ENCODE peak calls at places on chromosomes 4 and X, in five cellular contexts. One of them, this sample, is unnamed. For H3K4me1, the result is how much of the 10 kb centered on the place peaks cover.

GRCh38 chr4:98686847-98687246 is 28.4 kb upstream of the TSPAN5 start:
- DNase-seq in HCT116: no peak
- DNase-seq in SK-N-SH: no peak
- DNase-seq in transverse colon: no peak
- DNase-seq in upper lobe of left lung: no peak
- DNase-seq in this sample: no peak

GRCh38 chr4:176238157-176238608 is 30.8 kb downstream of the ASB5 start:
- DNase-seq in upper lobe of left lung: no peak
- DNase-seq in transverse colon: no peak
- DNase-seq in SK-N-SH: no peak
- DNase-seq in HCT116: no peak
- DNase-seq in this sample: peak

GRCh38 chr4:106318511-106318910 is 2.2 kb downstream of the AIMP1 start:
- DNase-seq in HCT116: no peak
- DNase-seq in SK-N-SH: no peak
- DNase-seq in upper lobe of left lung: no peak
- DNase-seq in transverse colon: no peak
- DNase-seq in this sample: no peak

GRCh38 chr4:66572949-66573348 is 902.7 kb upstream of the EPHA5 start:
- DNase-seq in SK-N-SH: no peak
- DNase-seq in upper lobe of left lung: no peak
- DNase-seq in HCT116: no peak
- DNase-seq in transverse colon: no peak
- DNase-seq in this sample: no peak

GRCh38 chrX:143694881-143695280 is 25.7 kb downstream of the SPANXN2 start:
- DNase-seq in SK-N-SH: no peak
- DNase-seq in upper lobe of left lung: no peak
- DNase-seq in transverse colon: no peak
- DNase-seq in HCT116: no peak
- DNase-seq in this sample: no peak

GRCh38 chr4:153713840-153714239 is 29.8 kb downstream of the TLR2 start:
- DNase-seq in HCT116: no peak
- DNase-seq in upper lobe of left lung: no peak
- DNase-seq in transverse colon: no peak
- DNase-seq in SK-N-SH: no peak
- DNase-seq in this sample: no peak

GRCh38 chr4:145690610-145691009 is 10.7 kb downstream of the C4orf51 start:
- DNase-seq in upper lobe of left lung: no peak
- DNase-seq in transverse colon: no peak
- DNase-seq in HCT116: no peak
- DNase-seq in SK-N-SH: no peak
- DNase-seq in this sample: no peak

GRCh38 chr4:91256043-91256442 is 1047.7 kb upstream of the GRID2 start:
- DNase-seq in HCT116: no peak
- DNase-seq in upper lobe of left lung: no peak
- DNase-seq in transverse colon: no peak
- DNase-seq in SK-N-SH: no peak
- DNase-seq in this sample: no peak

GRCh38 chrX:11296051-11296450 is 2.8 kb downstream of the AMELX start:
- DNase-seq in upper lobe of left lung: no peak
- DNase-seq in transverse colon: no peak
- DNase-seq in SK-N-SH: no peak
- DNase-seq in HCT116: no peak
- DNase-seq in this sample: no peak

GRCh38 chrX:97594825-97595224 is 711.1 kb downstream of the RPA4 start:
- DNase-seq in HCT116: no peak
- DNase-seq in transverse colon: no peak
- DNase-seq in SK-N-SH: no peak
- DNase-seq in upper lobe of left lung: no peak
- DNase-seq in this sample: no peak

GRCh38 chrX:110286126-110286525 is 31.8 kb downstream of the AMMECR1 start:
- DNase-seq in HCT116: peak
- DNase-seq in transverse colon: no peak
- DNase-seq in SK-N-SH: no peak
- DNase-seq in upper lobe of left lung: no peak
- DNase-seq in this sample: no peak

DNA sequence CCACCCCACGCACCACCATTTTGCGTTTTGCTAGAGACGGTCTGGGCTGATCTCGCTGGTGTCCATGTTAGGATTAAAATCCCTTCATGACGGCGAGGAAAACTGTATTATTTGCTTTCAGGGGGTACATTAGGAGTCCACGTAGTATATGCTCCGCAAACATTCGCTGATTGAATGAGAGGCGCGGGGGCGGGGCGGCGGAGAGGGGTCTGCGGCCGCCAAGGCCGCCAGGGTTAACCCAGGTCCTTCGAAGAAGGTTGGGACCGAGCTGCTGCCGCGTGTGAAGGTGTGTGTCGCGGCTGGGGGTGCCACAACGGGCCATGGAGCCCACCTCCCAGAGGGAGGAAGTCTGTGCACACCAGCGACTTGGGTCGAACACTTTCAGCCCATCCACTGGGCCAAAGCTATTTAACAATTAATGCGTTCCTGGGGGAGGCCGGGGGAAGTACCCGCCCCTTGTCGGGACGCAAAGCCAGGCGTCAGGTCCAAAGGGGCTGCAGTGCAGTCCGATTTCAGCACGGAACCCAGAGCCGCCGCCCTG is 6.4 kb upstream of the PITX2 start:
- DNase-seq in transverse colon: no peak
- DNase-seq in HCT116: no peak
- DNase-seq in SK-N-SH: no peak
- DNase-seq in upper lobe of left lung: peak
- DNase-seq in this sample: no peak
- H3K27ac ChIP-seq in transverse colon: no peak
- H3K27ac ChIP-seq in HCT116: no peak
- H3K27ac ChIP-seq in SK-N-SH: no peak
- H3K27ac ChIP-seq in upper lobe of left lung: no peak
- H3K27ac ChIP-seq in this sample: no peak

GRCh38 chr4:162791321-162791720 is 375.4 kb downstream of the NAF1 start:
- DNase-seq in SK-N-SH: no peak
- DNase-seq in HCT116: no peak
- DNase-seq in upper lobe of left lung: no peak
- DNase-seq in transverse colon: no peak
- DNase-seq in this sample: no peak

GRCh38 chr4:162787120-162787519 is 379.6 kb downstream of the NAF1 start:
- DNase-seq in SK-N-SH: no peak
- DNase-seq in HCT116: no peak
- DNase-seq in upper lobe of left lung: no peak
- DNase-seq in transverse colon: no peak
- DNase-seq in this sample: no peak

GRCh38 chr4:162793571-162793970 is 373.1 kb downstream of the NAF1 start:
- DNase-seq in upper lobe of left lung: no peak
- DNase-seq in HCT116: no peak
- DNase-seq in SK-N-SH: no peak
- DNase-seq in transverse colon: no peak
- DNase-seq in this sample: no peak

DNA sequence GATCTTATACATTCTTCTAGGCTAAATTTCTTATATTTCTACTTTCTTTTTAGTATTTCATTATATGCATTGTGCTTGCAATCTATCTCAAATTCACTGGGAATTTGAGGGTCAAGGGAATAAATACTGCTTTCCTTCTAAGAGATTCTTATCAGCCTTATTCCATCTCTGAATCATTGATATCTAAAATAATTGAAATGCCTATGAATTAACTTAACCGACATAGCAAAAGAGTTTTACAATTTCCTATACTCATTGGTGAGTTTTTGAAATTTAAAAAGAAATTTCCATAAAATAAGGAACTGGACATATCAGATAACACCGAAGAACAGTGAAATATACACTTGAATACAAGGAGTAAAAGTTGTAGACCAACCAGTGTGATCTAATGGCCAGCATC is 373.7 kb downstream of the NAF1 start:
- DNase-seq in transverse colon: no peak
- DNase-seq in HCT116: no peak
- DNase-seq in upper lobe of left lung: no peak
- DNase-seq in SK-N-SH: no peak
- DNase-seq in this sample: no peak
- TF ChIP-seq POLR2AphosphoS5 in transverse colon: no peak
- TF ChIP-seq POLR2AphosphoS5 in HCT116: no peak
- TF ChIP-seq POLR2AphosphoS5 in upper lobe of left lung: no peak
- TF ChIP-seq POLR2AphosphoS5 in SK-N-SH: no peak
- TF ChIP-seq POLR2AphosphoS5 in this sample: no peak

DNA sequence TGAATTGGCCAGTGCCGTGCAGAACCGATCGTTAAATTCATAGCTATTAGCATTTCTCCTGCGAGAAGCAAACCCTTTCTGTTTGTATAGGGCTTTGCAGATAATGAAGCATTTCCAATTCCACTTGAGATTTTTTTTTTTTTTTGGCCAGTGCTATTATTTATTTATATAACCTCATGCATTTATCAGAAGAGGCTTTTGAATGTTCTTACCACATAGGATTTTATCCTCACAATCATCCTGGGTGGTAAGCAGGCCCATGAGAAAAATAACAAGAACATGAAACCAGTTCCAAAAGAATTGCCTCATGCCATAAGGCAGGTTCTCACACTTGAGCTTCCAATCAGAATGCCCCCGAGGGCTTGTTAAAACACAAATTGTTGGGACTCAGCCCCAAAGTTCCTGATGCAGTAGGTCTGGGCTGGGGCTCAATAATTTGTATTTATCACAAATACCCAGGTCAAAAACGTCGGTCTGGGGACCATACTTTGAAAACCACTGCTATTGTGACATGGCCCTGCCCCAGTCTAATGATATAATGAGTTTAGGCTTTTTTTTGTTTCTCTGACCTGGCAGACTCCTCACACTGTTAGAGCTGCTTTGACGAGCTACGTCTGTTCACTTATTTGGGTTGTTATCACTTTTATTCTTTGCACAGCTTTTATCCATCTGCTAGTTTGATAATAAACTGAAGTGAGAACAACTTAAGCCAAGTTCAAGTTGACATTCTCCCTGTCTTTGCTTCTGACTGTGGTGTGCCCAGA is 20.0 kb downstream of the SUPT20HL1 start:
- DNase-seq in transverse colon: no peak
- DNase-seq in SK-N-SH: no peak
- DNase-seq in upper lobe of left lung: no peak
- DNase-seq in HCT116: no peak
- DNase-seq in this sample: no peak
- H3K4me1 ChIP-seq in transverse colon: under half
- H3K4me1 ChIP-seq in SK-N-SH: under half
- H3K4me1 ChIP-seq in upper lobe of left lung: under half
- H3K4me1 ChIP-seq in HCT116: under half
- H3K4me1 ChIP-seq in this sample: under half

GRCh38 chrX:39898147-39898546 is 199.6 kb downstream of the BCOR start:
- DNase-seq in upper lobe of left lung: no peak
- DNase-seq in HCT116: no peak
- DNase-seq in transverse colon: no peak
- DNase-seq in SK-N-SH: no peak
- DNase-seq in this sample: no peak

GRCh38 chrX:39897741-39898097 is 200.0 kb downstream of the BCOR start:
- DNase-seq in HCT116: no peak
- DNase-seq in upper lobe of left lung: no peak
- DNase-seq in SK-N-SH: no peak
- DNase-seq in transverse colon: no peak
- DNase-seq in this sample: no peak

GRCh38 chrX:39895228-39896110 is 202.3 kb downstream of the BCOR start:
- DNase-seq in upper lobe of left lung: no peak
- DNase-seq in transverse colon: peak
- DNase-seq in HCT116: no peak
- DNase-seq in SK-N-SH: no peak
- DNase-seq in this sample: no peak

GRCh38 chrX:39899059-39899458 is 198.7 kb downstream of the BCOR start:
- DNase-seq in HCT116: no peak
- DNase-seq in SK-N-SH: no peak
- DNase-seq in upper lobe of left lung: no peak
- DNase-seq in transverse colon: no peak
- DNase-seq in this sample: no peak

GRCh38 chrX:39896951-39897740 is 200.6 kb downstream of the BCOR start:
- DNase-seq in upper lobe of left lung: no peak
- DNase-seq in HCT116: no peak
- DNase-seq in transverse colon: no peak
- DNase-seq in SK-N-SH: no peak
- DNase-seq in this sample: peak
- H3K27ac ChIP-seq in upper lobe of left lung: peak
- H3K27ac ChIP-seq in HCT116: no peak
- H3K27ac ChIP-seq in transverse colon: peak
- H3K27ac ChIP-seq in SK-N-SH: peak
- H3K27ac ChIP-seq in this sample: peak

GRCh38 chr4:40621592-40622512 is 7.8 kb downstream of the RBM47 start:
- DNase-seq in transverse colon: peak
- DNase-seq in HCT116: peak
- DNase-seq in SK-N-SH: no peak
- DNase-seq in upper lobe of left lung: no peak
- DNase-seq in this sample: peak
- TF ChIP-seq POLR2AphosphoS5 in transverse colon: no peak
- TF ChIP-seq POLR2AphosphoS5 in HCT116: peak
- TF ChIP-seq POLR2AphosphoS5 in SK-N-SH: no peak
- TF ChIP-seq POLR2AphosphoS5 in upper lobe of left lung: peak
- TF ChIP-seq POLR2AphosphoS5 in this sample: peak

DNA sequence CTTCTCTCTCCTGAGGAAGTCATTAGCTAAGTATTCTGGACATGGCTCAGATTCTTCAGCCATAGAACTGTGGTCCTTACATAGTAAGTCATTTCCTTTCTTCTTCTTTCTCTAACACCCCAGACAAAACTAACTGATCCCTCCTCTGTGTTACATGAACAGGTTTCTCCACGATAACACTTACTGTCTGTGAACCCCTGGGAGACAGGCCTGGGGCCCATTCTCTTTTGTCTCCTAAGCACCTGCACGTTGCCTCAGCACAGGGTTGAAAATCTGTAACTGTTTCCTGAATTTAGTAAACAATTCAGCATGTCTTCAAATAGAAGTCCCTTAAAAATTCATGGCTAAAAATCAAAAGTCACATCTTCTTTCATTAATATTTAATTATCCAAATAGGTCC is 24.7 kb downstream of the APBB2 start:
- DNase-seq in upper lobe of left lung: no peak
- DNase-seq in HCT116: no peak
- DNase-seq in transverse colon: no peak
- DNase-seq in SK-N-SH: no peak
- DNase-seq in this sample: no peak
- H3K4me1 ChIP-seq in upper lobe of left lung: under half
- H3K4me1 ChIP-seq in HCT116: under half
- H3K4me1 ChIP-seq in transverse colon: under half
- H3K4me1 ChIP-seq in SK-N-SH: under half
- H3K4me1 ChIP-seq in this sample: under half

DNA sequence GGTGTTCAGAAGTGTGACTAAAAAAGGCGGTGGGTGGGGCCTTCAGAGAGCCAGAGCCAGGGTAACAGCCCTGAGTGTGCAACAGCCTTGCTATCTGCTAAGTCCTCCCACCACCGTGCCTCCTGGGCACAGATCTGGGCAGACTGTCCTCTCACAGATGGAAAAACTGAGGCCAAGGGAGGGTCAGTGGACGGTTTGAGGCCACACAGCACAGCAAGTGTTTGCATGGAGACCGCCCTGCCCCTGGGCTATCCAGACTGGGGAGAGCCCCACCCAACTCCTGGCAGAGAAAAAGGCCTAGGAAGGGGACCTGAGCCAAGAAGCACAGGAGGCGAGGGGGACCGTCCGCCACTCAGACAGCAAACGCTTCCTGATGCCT is 31.7 kb downstream of the BLOC1S4 start:
- DNase-seq in SK-N-SH: no peak
- DNase-seq in HCT116: no peak
- DNase-seq in upper lobe of left lung: no peak
- DNase-seq in transverse colon: no peak
- DNase-seq in this sample: no peak
- H3K27ac ChIP-seq in SK-N-SH: no peak
- H3K27ac ChIP-seq in HCT116: no peak
- H3K27ac ChIP-seq in upper lobe of left lung: peak
- H3K27ac ChIP-seq in transverse colon: peak
- H3K27ac ChIP-seq in this sample: peak

This sample was measured in prostate gland.